ENCODE peak calls at places on chromosome 11, in four cellular contexts. A, S, K and L are unnamed samples.

GRCh38 chr11:12113294-12113693 is 2.9 kb downstream of the MICAL2 start:
- DNase-seq in A (no peak), S (peak; percentile 37), K (no peak), L (no peak)

GRCh38 chr11:60756307-60757032 is at the start of gene MS4A15:
- DNase-seq in A (no peak), S (no peak), K (no peak), L (peak; percentile 55)

GRCh38 chr11:5626191-5626590 is 1.4 kb downstream of the TRIM34 start:
- DNase-seq in A (no peak), S (no peak), K (no peak), L (no peak)

GRCh38 chr11:10898763-10899541 is 41.1 kb upstream of the ZBED5 start:
- DNase-seq in A (no peak), S (peak; percentile 32), K (peak; percentile 77), L (no peak)

GRCh38 chr11:126403039-126403438 is 47.6 kb downstream of the ST3GAL4 start:
- DNase-seq in A (no peak), S (no peak), K (peak; percentile 47), L (no peak)

GRCh38 chr11:44174846-44175245 is 79.4 kb downstream of the EXT2 start:
- DNase-seq in A (no peak), S (no peak), K (no peak), L (no peak)

GRCh38 chr11:129286813-129287212 is 88.8 kb upstream of the BARX2 start:
- DNase-seq in A (no peak), S (no peak), K (no peak), L (no peak)

GRCh38 chr11:27477243-27477642 is 4.7 kb upstream of the LGR4 start:
- DNase-seq in A (no peak), S (no peak), K (no peak), L (no peak)

GRCh38 chr11:45303316-45303715 is 17.2 kb upstream of the SYT13 start:
- DNase-seq in A (no peak), S (no peak), K (no peak), L (no peak)

GRCh38 chr11:73308963-73309960 is 1.2 kb downstream of the ARHGEF17 start:
- DNase-seq in A (peak; percentile 91), S (no peak), K (peak; percentile 96), L (peak; percentile 44)

GRCh38 chr11:12079726-12080556 is 30.4 kb upstream of the MICAL2 start:
- DNase-seq in A (peak; percentile 50), S (no peak), K (peak; percentile 70), L (no peak)

GRCh38 chr11:2796508-2797180 is 88.9 kb downstream of the CDKN1C start:
- DNase-seq in A (no peak), S (peak; percentile 0), K (peak; percentile 46), L (no peak)

GRCh38 chr11:103648054-103648453 is 388.4 kb upstream of the DDI1 start:
- DNase-seq in A (no peak), S (no peak), K (no peak), L (no peak)

GRCh38 chr11:66326261-66327111 is 9.6 kb upstream of the CD248 start:
- DNase-seq in A (no peak), S (peak; percentile 85), K (no peak), L (no peak)

GRCh38 chr11:19597194-19597593 is 115.4 kb upstream of the NAV2 start:
- DNase-seq in A (no peak), S (no peak), K (no peak), L (no peak)

GRCh38 chr11:93034031-93034430 is 64.6 kb downstream of the MTNR1B start:
- DNase-seq in A (peak; percentile 42), S (no peak), K (no peak), L (no peak)

GRCh38 chr11:37505406-37505805 is 907.4 kb upstream of the RAG2 start:
- DNase-seq in A (no peak), S (no peak), K (no peak), L (no peak)

GRCh38 chr11:32893947-32894827 is 1.6 kb downstream of the QSER1 start:
- DNase-seq in A (no peak), S (peak; percentile 53), K (no peak), L (peak; percentile 65)

GRCh38 chr11:17735823-17736772 is 1.5 kb downstream of the KCNC1 start:
- DNase-seq in A (no peak), S (no peak), K (peak; percentile 47), L (no peak)
- TF ChIP-seq CTCF in A (no peak), S (peak; percentile 15), K (peak; percentile 14), L (no peak)

GRCh38 chr11:122656631-122657101 is 1.1 kb downstream of the UBASH3B start:
- DNase-seq in A (peak; percentile 64), S (peak; percentile 59), K (peak; percentile 71), L (peak; percentile 36)
- TF ChIP-seq CTCF in A (no peak), S (no peak), K (no peak), L (no peak)

GRCh38 chr11:63974259-63975143 is at the start of gene COX8A:
- DNase-seq in A (peak; percentile 98), S (peak; percentile 99), K (peak; percentile 96), L (peak; percentile 97)
- TF ChIP-seq CTCF in A (no peak), S (no peak), K (peak; percentile 10), L (no peak)

DNA sequence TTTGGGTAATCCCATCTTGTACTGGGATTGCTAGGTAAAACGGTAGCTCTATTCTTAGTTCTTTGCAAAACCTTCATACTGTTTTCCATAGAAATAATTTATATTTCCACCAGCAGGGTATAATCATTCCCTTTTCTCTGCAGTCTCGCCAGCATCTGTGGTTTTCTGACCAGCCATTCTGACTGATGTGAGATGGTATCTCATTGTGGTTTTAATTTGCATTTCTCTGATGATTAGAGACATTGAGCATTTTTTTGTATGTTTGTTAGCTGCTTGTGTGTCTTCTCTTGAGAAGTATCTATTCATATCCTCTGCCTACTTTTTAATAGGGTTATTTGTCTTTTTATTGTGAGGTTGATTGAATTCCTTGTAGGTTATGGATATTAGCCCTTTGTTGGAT is 220.9 kb downstream of the PGR start:
- DNase-seq in A (no peak), S (no peak), K (no peak), L (no peak)
- TF ChIP-seq CTCF in A (no peak), S (no peak), K (no peak), L (no peak)